ENCODE peak calls at places on chromosomes 6 and 20, in six cellular contexts. One of them, this sample, is unnamed.

GRCh38 chr20:35883778-35884540 is 70.3 kb downstream of the SCAND1 start:
- DNase-seq in pancreas: peak
- DNase-seq in fibroblast of the aortic adventitia: peak
- DNase-seq in AG10803: peak
- DNase-seq in A549: peak
- DNase-seq in CD4-positive, CD25-positive, alpha-beta regulatory T cell: peak
- DNase-seq in this sample: peak

GRCh38 chr6:99745651-99746050 is 139.0 kb downstream of the PRDM13 start:
- DNase-seq in fibroblast of the aortic adventitia: peak
- DNase-seq in pancreas: no peak
- DNase-seq in A549: no peak
- DNase-seq in CD4-positive, CD25-positive, alpha-beta regulatory T cell: no peak
- DNase-seq in AG10803: peak
- DNase-seq in this sample: no peak

GRCh38 chr20:4227085-4227821 is 211.9 kb upstream of the RNF24 start:
- DNase-seq in pancreas: no peak
- DNase-seq in fibroblast of the aortic adventitia: peak
- DNase-seq in CD4-positive, CD25-positive, alpha-beta regulatory T cell: no peak
- DNase-seq in A549: peak
- DNase-seq in AG10803: peak
- DNase-seq in this sample: no peak

GRCh38 chr6:160239929-160240690 is 18.5 kb downstream of the SLC22A2 start:
- DNase-seq in CD4-positive, CD25-positive, alpha-beta regulatory T cell: no peak
- DNase-seq in AG10803: no peak
- DNase-seq in fibroblast of the aortic adventitia: no peak
- DNase-seq in pancreas: no peak
- DNase-seq in A549: no peak
- DNase-seq in this sample: no peak

GRCh38 chr6:113184291-113184690 is 672.9 kb upstream of the MARCKS start:
- DNase-seq in AG10803: peak
- DNase-seq in A549: no peak
- DNase-seq in pancreas: no peak
- DNase-seq in fibroblast of the aortic adventitia: peak
- DNase-seq in CD4-positive, CD25-positive, alpha-beta regulatory T cell: no peak
- DNase-seq in this sample: no peak

GRCh38 chr6:139932671-139933070 is 558.2 kb upstream of the CITED2 start:
- DNase-seq in AG10803: no peak
- DNase-seq in A549: no peak
- DNase-seq in fibroblast of the aortic adventitia: no peak
- DNase-seq in CD4-positive, CD25-positive, alpha-beta regulatory T cell: no peak
- DNase-seq in pancreas: no peak
- DNase-seq in this sample: no peak

GRCh38 chr6:158717341-158718328 is 67.8 kb downstream of the SYTL3 start:
- DNase-seq in pancreas: no peak
- DNase-seq in fibroblast of the aortic adventitia: no peak
- DNase-seq in A549: no peak
- DNase-seq in CD4-positive, CD25-positive, alpha-beta regulatory T cell: peak
- DNase-seq in AG10803: no peak
- DNase-seq in this sample: no peak

GRCh38 chr20:40658509-40658908 is 30.5 kb downstream of the MAFB start:
- DNase-seq in pancreas: no peak
- DNase-seq in AG10803: no peak
- DNase-seq in A549: no peak
- DNase-seq in CD4-positive, CD25-positive, alpha-beta regulatory T cell: no peak
- DNase-seq in fibroblast of the aortic adventitia: no peak
- DNase-seq in this sample: no peak

GRCh38 chr6:91822581-91822980 is 1235.7 kb upstream of the MAP3K7 start:
- DNase-seq in fibroblast of the aortic adventitia: no peak
- DNase-seq in CD4-positive, CD25-positive, alpha-beta regulatory T cell: no peak
- DNase-seq in AG10803: no peak
- DNase-seq in A549: no peak
- DNase-seq in pancreas: no peak
- DNase-seq in this sample: no peak

GRCh38 chr20:56924976-56925695 is 296.0 kb downstream of the TFAP2C start:
- DNase-seq in AG10803: no peak
- DNase-seq in CD4-positive, CD25-positive, alpha-beta regulatory T cell: no peak
- DNase-seq in fibroblast of the aortic adventitia: no peak
- DNase-seq in A549: peak
- DNase-seq in pancreas: peak
- DNase-seq in this sample: no peak

GRCh38 chr6:38508894-38509293 is 130.8 kb downstream of the BTBD9 start:
- DNase-seq in CD4-positive, CD25-positive, alpha-beta regulatory T cell: no peak
- DNase-seq in pancreas: no peak
- DNase-seq in AG10803: peak
- DNase-seq in A549: no peak
- DNase-seq in fibroblast of the aortic adventitia: peak
- DNase-seq in this sample: no peak

GRCh38 chr20:49045440-49046086 is 549 bp upstream of the CSE1L start:
- DNase-seq in pancreas: no peak
- DNase-seq in A549: no peak
- DNase-seq in CD4-positive, CD25-positive, alpha-beta regulatory T cell: peak
- DNase-seq in AG10803: no peak
- DNase-seq in fibroblast of the aortic adventitia: peak
- DNase-seq in this sample: no peak

GRCh38 chr6:34056301-34056700 is 89.6 kb downstream of the GRM4 start:
- DNase-seq in pancreas: peak
- DNase-seq in A549: no peak
- DNase-seq in AG10803: peak
- DNase-seq in CD4-positive, CD25-positive, alpha-beta regulatory T cell: no peak
- DNase-seq in fibroblast of the aortic adventitia: peak
- DNase-seq in this sample: peak

GRCh38 chr6:40779399-40779798 is 192.2 kb upstream of the LRFN2 start:
- DNase-seq in CD4-positive, CD25-positive, alpha-beta regulatory T cell: no peak
- DNase-seq in AG10803: peak
- DNase-seq in A549: peak
- DNase-seq in pancreas: no peak
- DNase-seq in fibroblast of the aortic adventitia: peak
- DNase-seq in this sample: no peak

GRCh38 chr20:61128701-61129655 is 123.1 kb upstream of the CDH4 start:
- DNase-seq in CD4-positive, CD25-positive, alpha-beta regulatory T cell: no peak
- DNase-seq in fibroblast of the aortic adventitia: no peak
- DNase-seq in A549: no peak
- DNase-seq in pancreas: no peak
- DNase-seq in AG10803: no peak
- DNase-seq in this sample: no peak

GRCh38 chr6:66599541-66599940 is 892.5 kb upstream of the EYS start:
- DNase-seq in pancreas: no peak
- DNase-seq in CD4-positive, CD25-positive, alpha-beta regulatory T cell: no peak
- DNase-seq in fibroblast of the aortic adventitia: no peak
- DNase-seq in A549: no peak
- DNase-seq in AG10803: no peak
- DNase-seq in this sample: no peak

GRCh38 chr20:49559411-49560081 is 8.4 kb downstream of the PTGIS start:
- DNase-seq in CD4-positive, CD25-positive, alpha-beta regulatory T cell: no peak
- DNase-seq in A549: no peak
- DNase-seq in pancreas: no peak
- DNase-seq in fibroblast of the aortic adventitia: peak
- DNase-seq in AG10803: peak
- DNase-seq in this sample: no peak

GRCh38 chr6:88161921-88162320 is 4.2 kb downstream of the CNR1 start:
- DNase-seq in A549: no peak
- DNase-seq in fibroblast of the aortic adventitia: no peak
- DNase-seq in CD4-positive, CD25-positive, alpha-beta regulatory T cell: no peak
- DNase-seq in AG10803: no peak
- DNase-seq in pancreas: no peak
- DNase-seq in this sample: no peak

GRCh38 chr6:42378536-42378935 is 73.2 kb downstream of the TRERF1 start:
- DNase-seq in pancreas: no peak
- DNase-seq in AG10803: no peak
- DNase-seq in CD4-positive, CD25-positive, alpha-beta regulatory T cell: no peak
- DNase-seq in fibroblast of the aortic adventitia: no peak
- DNase-seq in A549: no peak
- DNase-seq in this sample: no peak

GRCh38 chr6:154491567-154492470 is 18.7 kb downstream of the CNKSR3 start:
- DNase-seq in A549: no peak
- DNase-seq in fibroblast of the aortic adventitia: no peak
- DNase-seq in pancreas: no peak
- DNase-seq in AG10803: peak
- DNase-seq in CD4-positive, CD25-positive, alpha-beta regulatory T cell: no peak
- DNase-seq in this sample: no peak

GRCh38 chr6:36120539-36120938 is 9.8 kb upstream of the MAPK13 start:
- DNase-seq in A549: no peak
- DNase-seq in AG10803: no peak
- DNase-seq in CD4-positive, CD25-positive, alpha-beta regulatory T cell: peak
- DNase-seq in fibroblast of the aortic adventitia: no peak
- DNase-seq in pancreas: no peak
- DNase-seq in this sample: no peak

DNA sequence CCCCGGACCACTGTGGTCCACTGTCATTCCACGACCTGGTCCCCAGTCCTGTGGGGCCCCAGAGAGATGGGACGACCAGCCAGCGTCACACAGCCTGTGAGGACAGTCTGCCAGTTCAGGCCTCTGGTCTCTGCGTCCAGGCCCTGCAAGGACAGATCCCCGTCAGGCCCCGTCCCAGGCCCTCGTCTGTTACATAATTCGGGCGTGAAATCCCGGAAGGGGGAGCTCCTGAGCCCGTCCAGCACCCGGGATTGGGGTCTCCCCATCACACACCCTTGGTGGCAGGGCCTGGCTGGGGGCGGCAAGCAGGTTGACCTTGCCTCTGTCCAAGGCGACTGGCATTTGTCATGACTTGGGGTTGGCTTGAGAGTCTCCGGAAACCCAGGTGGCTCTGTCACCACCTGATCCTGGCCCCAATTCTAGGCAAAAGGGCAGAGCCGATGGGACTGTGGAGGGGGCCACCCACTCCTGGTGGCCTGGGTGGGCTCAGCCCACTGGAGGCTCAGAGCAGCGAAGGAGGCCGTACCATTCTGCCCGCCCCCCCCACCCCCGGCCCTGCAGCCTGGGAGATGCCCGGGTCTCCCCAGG is 73.8 kb upstream of the GATA5 start:
- DNase-seq in CD4-positive, CD25-positive, alpha-beta regulatory T cell: no peak
- DNase-seq in AG10803: no peak
- DNase-seq in A549: no peak
- DNase-seq in pancreas: no peak
- DNase-seq in fibroblast of the aortic adventitia: no peak
- DNase-seq in this sample: no peak
- H3K4me3 ChIP-seq in CD4-positive, CD25-positive, alpha-beta regulatory T cell: no peak
- H3K4me3 ChIP-seq in AG10803: no peak
- H3K4me3 ChIP-seq in A549: peak
- H3K4me3 ChIP-seq in pancreas: no peak
- H3K4me3 ChIP-seq in fibroblast of the aortic adventitia: no peak
- H3K4me3 ChIP-seq in this sample: no peak

GRCh38 chr6:10531513-10531912 is 10.4 kb downstream of the GCNT2 start:
- DNase-seq in fibroblast of the aortic adventitia: no peak
- DNase-seq in A549: no peak
- DNase-seq in CD4-positive, CD25-positive, alpha-beta regulatory T cell: no peak
- DNase-seq in pancreas: no peak
- DNase-seq in AG10803: no peak
- DNase-seq in this sample: no peak
- H3K4me3 ChIP-seq in fibroblast of the aortic adventitia: no peak
- H3K4me3 ChIP-seq in A549: no peak
- H3K4me3 ChIP-seq in CD4-positive, CD25-positive, alpha-beta regulatory T cell: peak
- H3K4me3 ChIP-seq in pancreas: no peak
- H3K4me3 ChIP-seq in AG10803: no peak
- H3K4me3 ChIP-seq in this sample: no peak

GRCh38 chr20:54651252-54651651 is 175.9 kb downstream of the DOK5 start:
- DNase-seq in AG10803: no peak
- DNase-seq in pancreas: no peak
- DNase-seq in fibroblast of the aortic adventitia: no peak
- DNase-seq in A549: no peak
- DNase-seq in CD4-positive, CD25-positive, alpha-beta regulatory T cell: no peak
- DNase-seq in this sample: no peak
- H3K4me3 ChIP-seq in AG10803: no peak
- H3K4me3 ChIP-seq in pancreas: no peak
- H3K4me3 ChIP-seq in fibroblast of the aortic adventitia: no peak
- H3K4me3 ChIP-seq in A549: no peak
- H3K4me3 ChIP-seq in CD4-positive, CD25-positive, alpha-beta regulatory T cell: no peak
- H3K4me3 ChIP-seq in this sample: no peak

GRCh38 chr20:45355685-45356084 is 7.3 kb upstream of the SYS1 start:
- DNase-seq in fibroblast of the aortic adventitia: no peak
- DNase-seq in pancreas: no peak
- DNase-seq in AG10803: no peak
- DNase-seq in CD4-positive, CD25-positive, alpha-beta regulatory T cell: no peak
- DNase-seq in A549: no peak
- DNase-seq in this sample: no peak

GRCh38 chr20:45361794-45362193 is 1.2 kb upstream of the SYS1 start:
- DNase-seq in AG10803: no peak
- DNase-seq in CD4-positive, CD25-positive, alpha-beta regulatory T cell: no peak
- DNase-seq in pancreas: no peak
- DNase-seq in fibroblast of the aortic adventitia: no peak
- DNase-seq in A549: no peak
- DNase-seq in this sample: no peak

GRCh38 chr20:45359406-45360148 is 3.4 kb upstream of the SYS1 start:
- DNase-seq in CD4-positive, CD25-positive, alpha-beta regulatory T cell: no peak
- DNase-seq in A549: no peak
- DNase-seq in pancreas: no peak
- DNase-seq in fibroblast of the aortic adventitia: peak
- DNase-seq in AG10803: peak
- DNase-seq in this sample: no peak

GRCh38 chr20:45358282-45359068 is 4.5 kb upstream of the SYS1 start:
- DNase-seq in A549: no peak
- DNase-seq in AG10803: peak
- DNase-seq in pancreas: peak
- DNase-seq in CD4-positive, CD25-positive, alpha-beta regulatory T cell: no peak
- DNase-seq in fibroblast of the aortic adventitia: peak
- DNase-seq in this sample: peak

GRCh38 chr20:45359069-45359405 is 3.9 kb upstream of the SYS1 start:
- DNase-seq in A549: no peak
- DNase-seq in fibroblast of the aortic adventitia: no peak
- DNase-seq in AG10803: no peak
- DNase-seq in pancreas: no peak
- DNase-seq in CD4-positive, CD25-positive, alpha-beta regulatory T cell: no peak
- DNase-seq in this sample: peak
- H3K4me3 ChIP-seq in A549: no peak
- H3K4me3 ChIP-seq in fibroblast of the aortic adventitia: no peak
- H3K4me3 ChIP-seq in AG10803: no peak
- H3K4me3 ChIP-seq in pancreas: no peak
- H3K4me3 ChIP-seq in CD4-positive, CD25-positive, alpha-beta regulatory T cell: no peak
- H3K4me3 ChIP-seq in this sample: no peak